ENCODE peak calls at places on chromosomes 16 and 17, in four cellular contexts. C is HepG2, M is H1, E is GM12878. B is an unnamed sample. For H3K36me3, the result is how much of the 10 kb centered on the place peaks cover.

GRCh38 chr17:27762527-27763305 is 37.6 kb downstream of the NOS2 start:
- DNase-seq in E (no peak), M (no peak), C (no peak), B (no peak)

GRCh38 chr16:54462766-54463165 is 176.2 kb upstream of the IRX3 start:
- DNase-seq in C (no peak), M (no peak), E (no peak), B (no peak)

GRCh38 chr16:19599968-19600716 is 44.6 kb downstream of the VPS35L start:
- DNase-seq in E (no peak), C (peak), M (no peak), B (no peak)

GRCh38 chr16:11165894-11166665 is 89.9 kb downstream of the SOCS1 start:
- DNase-seq in M (no peak), E (no peak), C (no peak), B (no peak)

GRCh38 chr16:12589676-12590075 is 214.0 kb downstream of the CPPED1 start:
- DNase-seq in M (no peak), C (no peak), E (no peak), B (no peak)

GRCh38 chr16:57970319-57970718 is 609 bp downstream of the CNGB1 start:
- DNase-seq in C (no peak), E (no peak), M (no peak), B (no peak)

GRCh38 chr17:4559139-4559791 is 1.1 kb downstream of the GGT6 start:
- DNase-seq in M (no peak), C (no peak), E (no peak), B (no peak)

GRCh38 chr17:35855965-35856364 is 12.7 kb downstream of the HEATR9 start:
- DNase-seq in E (no peak), M (no peak), C (no peak), B (no peak)

GRCh38 chr17:77909236-77909635 is 49.3 kb upstream of the TNRC6C start:
- DNase-seq in C (no peak), M (no peak), E (no peak), B (no peak)

GRCh38 chr16:15464401-15465186 is 30.2 kb downstream of the BMERB1 start:
- DNase-seq in C (no peak), M (no peak), E (no peak), B (no peak)

GRCh38 chr16:10647721-10648296 is 46.9 kb downstream of the TEKT5 start:
- DNase-seq in C (peak), E (no peak), M (no peak), B (no peak)

GRCh38 chr16:4686497-4687210 is 6.7 kb upstream of the NUDT16L1 start:
- DNase-seq in E (no peak), M (no peak), C (no peak), B (no peak)

GRCh38 chr16:49216593-49216992 is 65.0 kb downstream of the CBLN1 start:
- DNase-seq in M (no peak), C (no peak), E (no peak), B (no peak)

GRCh38 chr17:78329263-78330059 is 30.4 kb downstream of the SOCS3 start:
- DNase-seq in C (no peak), E (no peak), M (no peak), B (no peak)

GRCh38 chr17:3927628-3928010 is 11.4 kb upstream of the P2RX1 start:
- DNase-seq in M (no peak), C (no peak), E (no peak), B (no peak)

GRCh38 chr17:64653985-64654355 is 8.1 kb downstream of the SMURF2 start:
- DNase-seq in E (no peak), M (no peak), C (no peak), B (no peak)

GRCh38 chr16:57807968-57808528 is 5.8 kb upstream of the KIFC3 start:
- DNase-seq in M (no peak), C (peak), E (no peak), B (no peak)

GRCh38 chr17:34626141-34626681 is 46.8 kb downstream of the TMEM132E start:
- DNase-seq in E (no peak), M (no peak), C (no peak), B (no peak)

GRCh38 chr16:81543571-81543970 is 99.0 kb downstream of the CMIP start:
- DNase-seq in C (no peak), M (no peak), E (no peak), B (no peak)

GRCh38 chr17:48068491-48068961 is 20.4 kb downstream of the NFE2L1 start:
- DNase-seq in E (no peak), M (no peak), C (peak), B (no peak)

GRCh38 chr17:65488665-65489064 is 72.8 kb downstream of the AXIN2 start:
- DNase-seq in M (no peak), C (no peak), E (no peak), B (no peak)

GRCh38 chr17:2595200-2595599 is 1.7 kb downstream of the PAFAH1B1 start:
- DNase-seq in E (no peak), C (no peak), M (no peak), B (no peak)

GRCh38 chr16:8655184-8655717 is 19.2 kb upstream of the ABAT start:
- DNase-seq in E (peak), C (peak), M (no peak), B (no peak)

GRCh38 chr17:72587773-72588511 is 467.1 kb downstream of the SOX9 start:
- DNase-seq in E (no peak), M (no peak), C (peak), B (no peak)

GRCh38 chr17:58153046-58153445 is 4.9 kb downstream of the OR4D1 start:
- DNase-seq in M (no peak), E (no peak), C (no peak), B (no peak)

GRCh38 chr17:58327363-58328194 is 1.0 kb downstream of the TSPOAP1 start:
- DNase-seq in E (no peak), C (no peak), M (no peak), B (no peak)

GRCh38 chr17:50264263-50265113 is 9.8 kb upstream of the TMEM92 start:
- DNase-seq in C (no peak), M (no peak), E (no peak), B (no peak)

GRCh38 chr16:69166221-69166833 is 20.6 kb upstream of the SNTB2 start:
- DNase-seq in E (no peak), C (no peak), M (no peak), B (no peak)

GRCh38 chr17:10743316-10744009 is 13.6 kb upstream of the TMEM220 start:
- DNase-seq in E (no peak), M (no peak), C (no peak), B (no peak)

GRCh38 chr17:75752405-75753192 is 12.4 kb downstream of the GALK1 start:
- DNase-seq in E (no peak), M (no peak), C (no peak), B (no peak)

GRCh38 chr17:65022751-65023421 is 33.7 kb downstream of the GNA13 start:
- DNase-seq in E (peak), C (peak), M (no peak), B (no peak)

GRCh38 chr16:23280483-23280967 is 21.6 kb upstream of the SCNN1B start:
- DNase-seq in C (no peak), M (no peak), E (no peak), B (no peak)

GRCh38 chr16:89096768-89097527 is 3.3 kb downstream of the ACSF3 start:
- DNase-seq in C (no peak), E (no peak), M (no peak), B (no peak)

GRCh38 chr17:50281739-50282401 is 7.6 kb downstream of the TMEM92 start:
- DNase-seq in M (no peak), C (peak), E (no peak), B (no peak)

GRCh38 chr16:87957296-87958069 is 6.2 kb downstream of the BANP start:
- DNase-seq in C (no peak), E (no peak), M (no peak), B (no peak)

GRCh38 chr16:87955302-87956168 is 4.3 kb downstream of the BANP start:
- DNase-seq in C (no peak), M (no peak), E (no peak), B (no peak)

GRCh38 chr16:87956169-87956770 is 5.0 kb downstream of the BANP start:
- DNase-seq in C (no peak), E (peak), M (no peak), B (no peak)

GRCh38 chr16:87958632-87959031 is 7.4 kb downstream of the BANP start:
- DNase-seq in E (no peak), C (no peak), M (no peak), B (no peak)

DNA sequence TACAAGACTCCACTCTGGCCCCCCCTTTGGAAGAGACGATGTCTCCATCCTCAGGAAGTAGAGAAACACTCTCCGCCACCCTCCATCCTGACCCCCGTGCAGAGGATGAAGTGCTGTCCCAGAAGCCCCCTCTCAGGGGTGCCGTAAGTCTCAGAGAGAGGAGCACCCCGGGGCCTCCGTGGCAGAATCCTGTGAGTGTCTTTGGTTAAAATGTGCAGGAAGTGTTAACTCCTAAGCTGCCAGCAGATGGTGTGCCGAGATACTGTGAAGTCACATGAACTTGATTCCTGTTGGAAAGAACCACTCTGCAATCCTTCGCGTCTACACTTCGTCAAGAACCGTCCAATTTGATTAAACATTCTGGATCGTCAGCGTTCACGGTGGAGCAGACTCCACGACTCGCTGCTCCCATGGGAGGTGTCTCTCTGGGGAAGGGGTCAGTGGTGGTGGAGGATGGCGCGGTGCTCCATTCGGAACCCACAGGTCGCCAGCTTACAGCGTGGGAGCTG is 5.6 kb downstream of the BANP start:
- DNase-seq in C (peak), E (no peak), M (no peak), B (no peak)
- H3K36me3 ChIP-seq in C (under half), E (under half), M (under half), B (half or more)

GRCh38 chr17:32894245-32894644 is 17.3 kb upstream of the MYO1D start:
- DNase-seq in E (no peak), C (no peak), M (no peak), B (no peak)
- TF ChIP-seq SUZ12 in E (no peak), C (no peak), M (no peak), B (no peak)

DNA sequence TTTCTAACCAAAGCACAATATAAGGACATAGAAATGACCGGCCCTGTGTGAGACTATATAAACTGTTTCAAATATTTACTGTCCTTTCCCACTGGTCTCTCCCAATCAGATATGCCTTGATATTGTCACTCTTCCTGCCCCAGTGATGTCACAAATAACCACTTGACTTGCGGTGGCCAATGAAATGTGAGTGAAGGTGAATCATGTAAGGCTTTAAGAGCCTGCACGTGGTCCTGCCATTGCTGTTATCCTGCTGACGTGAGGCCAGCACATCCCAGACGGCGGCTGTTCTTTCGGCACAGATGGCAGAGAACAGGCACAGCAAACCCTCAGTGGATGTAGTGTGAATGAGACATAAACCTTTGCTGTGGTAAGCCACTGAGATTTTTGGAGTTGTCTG is 5.4 kb upstream of the KLHL11 start:
- DNase-seq in M (no peak), E (no peak), C (no peak), B (no peak)
- H3K36me3 ChIP-seq in M (half or more), E (under half), C (half or more), B (half or more)

GRCh38 chr16:24309222-24309905 is 53.2 kb downstream of the CACNG3 start:
- DNase-seq in C (peak), M (no peak), E (no peak), B (no peak)
- TF ChIP-seq SUZ12 in C (no peak), M (no peak), E (no peak), B (no peak)

DNA sequence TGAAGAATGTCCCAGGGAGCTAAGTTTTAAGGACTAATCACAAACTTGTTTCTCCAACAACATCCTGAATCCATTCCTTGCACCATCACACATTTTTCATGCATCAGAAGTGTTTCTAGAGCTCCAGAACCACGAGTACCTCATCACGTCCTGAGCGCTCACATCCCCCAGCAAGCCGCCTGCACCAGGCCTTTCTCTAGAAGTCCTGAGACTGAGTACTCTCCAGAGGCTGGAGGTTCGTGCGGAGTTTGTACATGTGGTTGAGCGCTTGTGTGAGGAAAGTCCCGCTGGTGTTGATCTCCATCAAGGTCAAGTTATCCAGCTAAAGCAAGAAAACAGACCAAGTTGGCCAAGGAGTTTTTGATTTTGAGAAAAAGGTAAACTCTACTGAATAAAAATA is 10.7 kb downstream of the GINS2 start:
- DNase-seq in M (no peak), E (no peak), C (no peak), B (no peak)
- H3K36me3 ChIP-seq in M (half or more), E (under half), C (half or more), B (half or more)

DNA sequence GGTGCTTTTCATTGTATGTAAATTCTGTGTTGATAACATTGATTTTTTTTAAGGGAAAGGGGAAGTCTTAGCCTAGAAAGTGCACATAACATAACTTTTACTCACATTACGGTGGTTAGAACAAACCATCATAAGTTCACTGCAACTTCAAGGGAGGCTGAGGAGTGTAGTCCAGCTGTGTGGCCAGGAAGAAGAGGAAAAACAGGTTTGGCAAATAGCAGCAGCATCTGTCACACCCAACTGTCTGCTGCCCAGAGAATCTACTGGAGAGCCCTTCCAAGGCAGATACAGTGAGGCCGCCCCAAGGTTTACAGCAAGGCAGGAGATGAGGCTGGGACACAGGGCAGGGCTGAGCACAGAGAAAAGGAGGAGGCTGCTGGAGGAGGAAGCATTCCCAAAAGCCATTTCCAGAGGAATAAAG is 60.6 kb downstream of the AIPL1 start:
- DNase-seq in M (no peak), E (no peak), C (no peak), B (no peak)
- TF ChIP-seq SUZ12 in M (no peak), E (no peak), C (no peak), B (no peak)

GRCh38 chr16:62741692-62742091 is 705.5 kb upstream of the CDH8 start:
- DNase-seq in E (no peak), C (no peak), M (no peak), B (no peak)

GRCh38 chr16:62738631-62739030 is 702.4 kb upstream of the CDH8 start:
- DNase-seq in E (no peak), M (no peak), C (no peak), B (no peak)
- H3K36me3 ChIP-seq in E (under half), M (under half), C (under half), B (under half)